ENCODE peak calls at places on chromosomes 5 and 9, in five cellular contexts. D, C, R, Q and O are unnamed samples.

GRCh38 chr5:125277494-125278154 is 531.2 kb upstream of the ZNF608 start:
- DNase-seq in D (peak), C (no peak), R (no peak), Q (peak), O (peak)

GRCh38 chr5:103774736-103775135 is 212.1 kb upstream of the NUDT12 start:
- DNase-seq in D (no peak), C (no peak), R (no peak), Q (no peak), O (no peak)

GRCh38 chr5:83899351-83899970 is 178.8 kb upstream of the HAPLN1 start:
- DNase-seq in D (no peak), C (no peak), R (no peak), Q (no peak), O (no peak)

GRCh38 chr5:87127426-87127825 is 140.3 kb upstream of the RASA1 start:
- DNase-seq in D (no peak), C (no peak), R (no peak), Q (peak), O (no peak)

GRCh38 chr9:92094655-92095054 is 20.6 kb downstream of the SPTLC1 start:
- DNase-seq in D (no peak), C (no peak), R (no peak), Q (no peak), O (no peak)

GRCh38 chr9:30796806-30797205 is 1587.6 kb upstream of the ACO1 start:
- DNase-seq in D (no peak), C (no peak), R (no peak), Q (no peak), O (no peak)

GRCh38 chr9:114053246-114054005 is 24.7 kb downstream of the AMBP start:
- DNase-seq in D (no peak), C (no peak), R (no peak), Q (no peak), O (no peak)

GRCh38 chr9:137107312-137107921 is 7.1 kb downstream of the DPP7 start:
- DNase-seq in D (no peak), C (no peak), R (no peak), Q (no peak), O (no peak)

GRCh38 chr9:109974143-109974917 is 194.3 kb downstream of the PALM2AKAP2 start:
- DNase-seq in D (no peak), C (no peak), R (no peak), Q (no peak), O (no peak)

GRCh38 chr5:87383216-87383615 is 29.5 kb downstream of the CCNH start:
- DNase-seq in D (peak), C (no peak), R (no peak), Q (peak), O (no peak)

GRCh38 chr5:72572236-72572765 is 65.1 kb upstream of the ZNF366 start:
- DNase-seq in D (no peak), C (no peak), R (no peak), Q (no peak), O (no peak)

GRCh38 chr9:70091553-70091952 is 47.9 kb downstream of the MAMDC2 start:
- DNase-seq in D (no peak), C (no peak), R (no peak), Q (no peak), O (no peak)

GRCh38 chr9:81575976-81576375 is 113.4 kb downstream of the TLE1 start:
- DNase-seq in D (no peak), C (no peak), R (no peak), Q (peak), O (no peak)

GRCh38 chr5:99059685-99060084 is 130.9 kb upstream of the CHD1 start:
- DNase-seq in D (no peak), C (no peak), R (no peak), Q (no peak), O (no peak)

GRCh38 chr9:84966876-84967830 is 297.6 kb downstream of the NTRK2 start:
- DNase-seq in D (no peak), C (no peak), R (no peak), Q (no peak), O (no peak)

GRCh38 chr5:133456933-133457402 is 155.4 kb downstream of the FSTL4 start:
- DNase-seq in D (no peak), C (no peak), R (no peak), Q (no peak), O (no peak)

GRCh38 chr5:1347571-1347970 is 2.7 kb upstream of the CLPTM1L start:
- DNase-seq in D (no peak), C (no peak), R (no peak), Q (no peak), O (no peak)

GRCh38 chr5:141084487-141084989 is 9.9 kb upstream of the PCDHB2 start:
- DNase-seq in D (no peak), C (no peak), R (peak), Q (no peak), O (no peak)

GRCh38 chr9:113579270-113580040 is 115.9 kb downstream of the RGS3 start:
- DNase-seq in D (no peak), C (no peak), R (peak), Q (no peak), O (no peak)

GRCh38 chr9:98973546-98973921 is 29.8 kb downstream of the COL15A1 start:
- DNase-seq in D (no peak), C (no peak), R (no peak), Q (no peak), O (no peak)

GRCh38 chr9:130364619-130365322 is 80.0 kb upstream of the ASS1 start:
- DNase-seq in D (no peak), C (no peak), R (no peak), Q (no peak), O (no peak)

GRCh38 chr5:72957337-72957736 is 1.5 kb downstream of the FCHO2 start:
- DNase-seq in D (no peak), C (no peak), R (no peak), Q (no peak), O (no peak)

GRCh38 chr5:53649352-53649751 is 88.9 kb downstream of the NDUFS4 start:
- DNase-seq in D (no peak), C (no peak), R (no peak), Q (no peak), O (no peak)

GRCh38 chr5:163916376-163916775 is 411.0 kb downstream of the MAT2B start:
- DNase-seq in D (no peak), C (no peak), R (no peak), Q (no peak), O (no peak)

GRCh38 chr5:91632871-91633270 is 249.8 kb upstream of the ARRDC3 start:
- DNase-seq in D (no peak), C (no peak), R (no peak), Q (no peak), O (peak)

GRCh38 chr5:91635950-91636349 is 252.8 kb upstream of the ARRDC3 start:
- DNase-seq in D (no peak), C (no peak), R (no peak), Q (no peak), O (no peak)

GRCh38 chr5:91638010-91638409 is 254.9 kb upstream of the ARRDC3 start:
- DNase-seq in D (no peak), C (no peak), R (no peak), Q (no peak), O (no peak)

GRCh38 chr5:91639744-91640143 is 256.6 kb upstream of the ARRDC3 start:
- DNase-seq in D (no peak), C (no peak), R (no peak), Q (no peak), O (no peak)

DNA sequence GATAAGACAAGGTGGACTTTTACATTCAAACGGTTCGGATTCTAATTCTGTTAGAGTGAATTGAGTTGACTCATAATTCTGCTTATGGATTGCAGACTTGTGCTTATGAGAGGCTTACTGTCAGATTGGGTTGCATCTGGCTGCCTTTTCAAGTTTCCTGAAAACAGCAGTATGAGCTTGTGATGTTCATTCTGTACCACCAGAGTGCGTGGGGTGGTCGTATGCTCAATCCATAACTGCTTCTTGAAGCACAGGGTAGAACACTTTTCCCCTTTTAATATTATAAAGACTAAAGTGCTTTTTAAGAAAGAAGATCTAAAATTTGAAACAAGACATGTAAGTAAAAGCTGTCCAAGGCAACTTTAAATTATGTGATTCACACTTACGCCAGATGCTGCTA is 253.2 kb upstream of the ARRDC3 start:
- DNase-seq in D (no peak), C (no peak), R (no peak), Q (no peak), O (peak)
- TF ChIP-seq CTCF in D (no peak), C (no peak), R (no peak), Q (no peak), O (peak)

DNA sequence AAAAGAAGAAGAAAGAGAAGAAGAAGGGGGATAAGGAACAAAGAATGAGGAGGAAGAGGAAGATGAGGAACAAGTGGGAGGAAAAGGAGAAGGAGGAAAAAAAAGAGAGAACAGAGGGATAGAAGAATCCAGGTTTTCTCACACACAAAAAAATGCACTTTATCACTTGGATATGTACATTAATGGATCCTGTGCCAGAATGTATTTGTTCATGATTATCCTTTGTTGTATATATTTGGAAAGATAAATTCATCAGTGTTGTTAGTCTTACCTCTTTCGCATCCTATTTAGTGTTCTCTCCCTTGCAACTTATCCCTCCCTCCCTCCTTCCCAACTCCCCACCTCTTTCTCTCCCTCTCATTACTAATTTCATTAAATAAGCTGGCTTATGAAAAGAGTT is 298.8 kb downstream of the SLCO4C1 start:
- DNase-seq in D (no peak), C (no peak), R (no peak), Q (no peak), O (no peak)
- H3K4me3 ChIP-seq in D (no peak), C (no peak), R (no peak), Q (no peak), O (no peak)

GRCh38 chr9:31808770-31809169 is 575.7 kb upstream of the ACO1 start:
- DNase-seq in D (no peak), C (no peak), R (no peak), Q (no peak), O (no peak)

DNA sequence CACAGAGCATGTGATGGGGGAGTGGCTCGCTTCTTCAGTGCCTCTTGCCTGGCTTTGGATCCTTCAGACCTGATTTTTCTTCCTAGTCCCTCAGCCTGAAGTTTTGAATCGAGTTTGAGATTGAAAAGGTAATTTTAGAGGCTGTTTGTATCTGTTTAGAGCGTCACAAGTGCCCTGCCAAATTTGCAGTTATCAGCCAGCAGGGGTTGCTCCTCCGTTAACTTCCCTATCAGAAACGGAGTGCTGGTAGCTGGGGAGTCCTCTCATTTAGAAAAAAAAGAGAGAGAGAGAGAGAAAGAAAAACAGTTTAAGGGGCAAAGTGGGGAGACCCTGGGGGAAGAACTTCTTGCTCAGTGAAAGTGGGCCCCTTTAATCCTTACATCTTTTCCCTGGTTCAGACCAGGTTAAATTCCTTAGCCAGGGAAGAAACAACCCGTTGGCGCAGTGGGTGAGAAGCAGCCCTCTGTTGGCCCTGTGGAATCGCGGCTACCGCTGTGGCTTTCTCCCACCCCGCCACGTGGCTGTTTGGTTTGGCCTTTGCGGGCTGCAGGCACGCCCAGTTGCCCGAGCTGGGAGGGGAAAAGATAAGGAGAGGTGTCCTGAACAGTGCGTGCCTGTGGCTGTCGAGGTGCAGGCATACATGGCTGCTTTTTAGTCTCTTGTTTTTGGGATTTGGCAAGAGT is 576.7 kb upstream of the ACO1 start:
- DNase-seq in D (no peak), C (no peak), R (no peak), Q (no peak), O (no peak)
- TF ChIP-seq CTCF in D (no peak), C (no peak), R (peak), Q (no peak), O (peak)

GRCh38 chr5:160159991-160160826 is 41.0 kb upstream of the PWWP2A start:
- DNase-seq in D (no peak), C (no peak), R (no peak), Q (no peak), O (no peak)
- H3K4me3 ChIP-seq in D (no peak), C (no peak), R (no peak), Q (no peak), O (no peak)

GRCh38 chr9:18622186-18622836 is 148.4 kb downstream of the ADAMTSL1 start:
- DNase-seq in D (no peak), C (no peak), R (no peak), Q (no peak), O (no peak)

GRCh38 chr9:18629136-18629535 is 155.2 kb downstream of the ADAMTSL1 start:
- DNase-seq in D (no peak), C (no peak), R (no peak), Q (no peak), O (no peak)

GRCh38 chr9:18623201-18623600 is 149.2 kb downstream of the ADAMTSL1 start:
- DNase-seq in D (no peak), C (no peak), R (no peak), Q (no peak), O (peak)

DNA sequence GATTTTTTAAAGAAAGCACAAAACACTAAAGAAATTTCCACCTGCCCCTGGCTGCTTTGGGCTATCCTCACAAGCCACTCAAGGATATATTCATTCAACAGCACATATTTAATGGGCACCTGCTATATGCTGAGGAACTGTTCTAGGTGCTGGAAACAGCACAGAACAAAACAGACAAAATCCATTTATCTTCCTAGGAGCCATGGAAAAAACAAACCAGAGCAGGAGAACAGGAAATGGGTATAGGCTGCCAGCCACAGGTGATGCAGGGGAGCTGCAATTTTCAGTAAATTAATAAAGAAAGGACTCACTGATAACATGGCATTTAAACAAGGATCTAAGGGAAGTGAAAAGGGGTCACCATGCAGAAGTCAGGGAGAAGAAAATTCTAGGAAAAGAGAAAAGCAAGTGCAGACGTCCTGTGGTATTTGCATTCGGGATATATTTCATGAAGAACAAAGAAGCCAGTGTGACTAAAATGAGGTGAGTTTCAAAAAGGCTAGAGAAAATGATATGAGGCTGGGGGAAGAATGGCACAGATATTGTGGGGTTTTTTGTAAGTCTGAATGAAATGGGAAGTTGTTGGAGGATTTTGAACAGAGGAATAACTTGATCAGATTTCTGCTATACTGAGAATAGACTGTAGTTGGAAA is 152.2 kb downstream of the ADAMTSL1 start:
- DNase-seq in D (no peak), C (no peak), R (no peak), Q (no peak), O (no peak)
- TF ChIP-seq CTCF in D (no peak), C (no peak), R (no peak), Q (no peak), O (no peak)

GRCh38 chr5:57884346-57885102 is 401.9 kb upstream of the ACTBL2 start:
- DNase-seq in D (no peak), C (no peak), R (no peak), Q (no peak), O (no peak)
- H3K4me3 ChIP-seq in D (no peak), C (no peak), R (no peak), Q (no peak), O (no peak)

DNA sequence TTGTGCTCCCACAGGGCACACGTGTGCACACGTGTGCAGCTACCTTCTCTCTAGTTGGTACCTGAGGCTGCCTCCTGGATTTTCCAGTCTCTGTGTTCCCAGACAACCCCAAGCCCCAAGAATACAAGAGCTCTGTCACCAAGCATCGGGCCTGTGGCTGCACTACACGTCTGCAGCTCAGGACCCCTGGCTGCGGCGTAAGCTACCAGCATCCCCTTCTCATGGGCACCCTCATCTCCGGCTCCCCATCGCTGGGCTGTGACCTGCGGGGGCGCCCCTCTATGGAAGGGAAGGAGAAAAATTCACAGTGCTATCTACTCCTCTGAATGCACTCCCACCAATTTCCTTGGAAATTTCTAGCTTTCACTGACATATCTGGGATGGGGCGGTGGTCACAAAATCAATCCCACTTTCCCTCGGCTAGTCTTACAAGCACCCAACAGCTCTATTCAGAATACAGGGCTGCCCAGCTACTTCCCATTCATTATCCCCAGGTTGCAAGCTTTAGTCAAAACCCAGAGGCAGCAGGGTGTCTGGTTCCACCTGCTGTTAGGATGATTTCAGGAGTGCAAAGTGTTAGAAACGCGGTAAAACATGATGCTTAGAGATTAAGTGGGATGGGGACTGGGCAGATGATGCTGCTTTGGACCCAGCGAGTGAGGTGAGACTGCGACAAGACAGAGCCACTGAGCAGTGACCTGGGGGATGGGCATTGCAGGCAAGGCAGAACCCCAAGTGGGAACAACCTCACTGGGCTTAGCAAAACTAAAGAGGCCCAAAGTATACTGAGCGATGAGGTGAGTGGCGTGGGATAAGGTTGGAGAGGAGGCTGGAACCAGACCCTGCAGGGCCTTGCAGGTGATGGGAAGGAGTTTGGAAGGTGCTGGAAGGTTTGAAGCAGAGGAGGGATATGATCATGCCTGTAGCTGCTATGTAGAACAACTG is 121.7 kb downstream of the KCNIP1 start:
- DNase-seq in D (no peak), C (peak), R (no peak), Q (no peak), O (no peak)
- TF ChIP-seq CTCF in D (no peak), C (no peak), R (no peak), Q (no peak), O (no peak)

GRCh38 chr5:10566556-10567068 is 2.7 kb downstream of the ANKRD33B start:
- DNase-seq in D (no peak), C (no peak), R (no peak), Q (no peak), O (no peak)

GRCh38 chr5:10567181-10567591 is 3.3 kb downstream of the ANKRD33B start:
- DNase-seq in D (no peak), C (no peak), R (no peak), Q (no peak), O (no peak)

GRCh38 chr5:10564838-10565784 is 1.2 kb downstream of the ANKRD33B start:
- DNase-seq in D (no peak), C (peak), R (peak), Q (no peak), O (no peak)

GRCh38 chr5:10565785-10566506 is 2.1 kb downstream of the ANKRD33B start:
- DNase-seq in D (no peak), C (no peak), R (no peak), Q (no peak), O (no peak)

DNA sequence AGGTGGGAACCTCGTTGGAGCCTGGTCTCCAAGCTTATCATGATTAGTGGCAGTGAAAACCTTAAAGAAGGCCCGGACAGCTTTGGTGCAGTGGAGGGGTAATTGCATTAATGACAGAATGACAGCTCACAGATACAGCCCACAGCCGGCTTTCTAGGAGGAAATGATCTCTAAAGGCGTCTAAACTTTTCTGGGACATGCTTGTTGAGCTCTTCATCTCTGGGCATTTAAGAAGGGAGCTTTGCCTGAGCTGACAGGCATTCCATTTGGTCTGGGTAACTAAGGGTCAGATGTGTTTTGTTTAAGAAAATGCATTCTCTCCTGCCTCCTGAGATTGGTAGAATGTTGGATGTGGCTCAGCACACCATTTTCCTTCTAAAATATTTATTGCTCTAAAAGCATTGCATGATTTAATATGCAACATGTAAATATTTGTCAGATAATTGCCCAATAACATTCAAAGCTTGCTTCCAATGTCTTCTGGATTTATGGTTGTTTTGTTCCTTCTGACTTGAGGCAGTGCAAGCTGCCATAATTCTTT is 4.0 kb downstream of the ANKRD33B start:
- DNase-seq in D (no peak), C (no peak), R (no peak), Q (peak), O (no peak)
- H3K4me3 ChIP-seq in D (no peak), C (no peak), R (no peak), Q (peak), O (no peak)